ENCODE peak calls at places on chromosomes 7 and 10, in five cellular contexts. V is hippocampal formation, M is mucosa of descending colon, E is endothelial cell, C is HFFc6. B is an unnamed sample.
A peak's percentile ranks its signal among the peaks of the same experiment; 100 is the strongest.

GRCh38 chr7:159049266-159050025 is 95.2 kb downstream of the VIPR2 start:
- DNase-seq in M (no peak), C (no peak), E (no peak), V (no peak), B (no peak)

GRCh38 chr10:132834891-132835847 is 49.2 kb upstream of the NKX6-2 start:
- DNase-seq in E (no peak), C (no peak), M (no peak), V (no peak), B (no peak)

GRCh38 chr10:1199345-1199673 is 143.1 kb downstream of the WDR37 start:
- DNase-seq in V (no peak), E (no peak), M (no peak), C (no peak), B (no peak)

GRCh38 chr7:108000875-108001758 is 1.8 kb downstream of the LAMB1 start:
- DNase-seq in E (peak; percentile 83), M (peak; percentile 77), C (peak; percentile 9), V (no peak), B (peak; percentile 78)

GRCh38 chr7:92837214-92837749 is 909 bp upstream of the CDK6 start:
- DNase-seq in C (peak; percentile 21), V (no peak), E (no peak), M (no peak), B (no peak)

GRCh38 chr10:132547421-132547861 is 9.9 kb downstream of the INPP5A start:
- DNase-seq in C (no peak), M (peak; percentile 26), E (no peak), V (no peak), B (no peak)

GRCh38 chr7:131363719-131364118 is 36.0 kb downstream of the MKLN1 start:
- DNase-seq in E (no peak), C (no peak), V (no peak), M (no peak), B (no peak)

GRCh38 chr10:70621497-70622078 is 19.0 kb upstream of the PRF1 start:
- DNase-seq in M (no peak), E (no peak), C (no peak), V (no peak), B (no peak)

GRCh38 chr10:3877092-3878000 is 92.3 kb upstream of the KLF6 start:
- DNase-seq in M (no peak), C (no peak), V (no peak), E (no peak), B (no peak)

GRCh38 chr7:48042216-48042615 is 6.9 kb downstream of the C7orf57 start:
- DNase-seq in C (peak; percentile 27), M (no peak), E (no peak), V (no peak), B (no peak)

GRCh38 chr7:128728608-128729007 is 10.6 kb upstream of the CALU start:
- DNase-seq in C (peak; percentile 54), E (no peak), M (no peak), V (no peak), B (no peak)

GRCh38 chr10:88194041-88194887 is 330.8 kb downstream of the PTEN start:
- DNase-seq in V (no peak), M (no peak), E (no peak), C (peak; percentile 76), B (no peak)

GRCh38 chr10:28815681-28816080 is 138.4 kb downstream of the BAMBI start:
- DNase-seq in V (no peak), M (no peak), E (no peak), C (no peak), B (no peak)

GRCh38 chr10:117431160-117431559 is 55.9 kb upstream of the PDZD8 start:
- DNase-seq in C (peak; percentile 54), M (no peak), E (no peak), V (no peak), B (no peak)

GRCh38 chr7:151837285-151838042 is 39.5 kb downstream of the PRKAG2 start:
- DNase-seq in M (peak; percentile 28), V (no peak), C (no peak), E (no peak), B (no peak)

GRCh38 chr10:8438603-8439002 is 384.1 kb downstream of the GATA3 start:
- DNase-seq in V (no peak), C (no peak), E (no peak), M (no peak), B (no peak)

GRCh38 chr10:74766501-74766900 is 59.9 kb upstream of the KAT6B start:
- DNase-seq in M (no peak), E (no peak), V (no peak), C (no peak), B (no peak)

GRCh38 chr7:1697499-1698125 is 27.5 kb downstream of the ELFN1 start:
- DNase-seq in E (no peak), V (no peak), C (no peak), M (no peak), B (no peak)

GRCh38 chr7:1664711-1665591 is 5.1 kb upstream of the ELFN1 start:
- DNase-seq in C (peak; percentile 15), E (peak; percentile 92), M (peak; percentile 68), V (peak; percentile 42), B (peak; percentile 81)

GRCh38 chr7:519429-519973 is at the start of gene PDGFA:
- DNase-seq in V (no peak), E (no peak), C (peak; percentile 16), M (peak; percentile 70), B (no peak)

GRCh38 chr7:23214423-23214822 is 32.2 kb upstream of the GPNMB start:
- DNase-seq in E (no peak), V (no peak), C (no peak), M (no peak), B (no peak)

GRCh38 chr10:6202098-6202683 is 541 bp upstream of the PFKFB3 start:
- DNase-seq in M (no peak), E (peak; percentile 18), V (no peak), C (no peak), B (no peak)

GRCh38 chr7:112097524-112097923 is 108.7 kb downstream of the DOCK4 start:
- DNase-seq in E (no peak), V (no peak), C (no peak), M (no peak), B (no peak)

GRCh38 chr10:132846631-132847415 is 60.9 kb upstream of the NKX6-2 start:
- DNase-seq in V (no peak), C (no peak), M (no peak), E (no peak), B (no peak)

GRCh38 chr7:17559388-17559787 is 260.9 kb downstream of the AHR start:
- DNase-seq in V (no peak), C (peak; percentile 52), M (no peak), E (no peak), B (no peak)

GRCh38 chr7:137990251-137990901 is 11.5 kb downstream of the CREB3L2 start:
- DNase-seq in C (peak; percentile 96), E (no peak), M (no peak), V (no peak), B (no peak)

GRCh38 chr7:43618073-43618472 is 35.2 kb downstream of the STK17A start:
- DNase-seq in V (no peak), C (no peak), E (no peak), M (no peak), B (no peak)

GRCh38 chr7:93958651-93959050 is 37.1 kb downstream of the GNG11 start:
- DNase-seq in E (no peak), C (no peak), V (no peak), M (no peak), B (no peak)

GRCh38 chr10:131186547-131187253 is 124.8 kb downstream of the TCERG1L start:
- DNase-seq in V (no peak), C (no peak), E (no peak), M (no peak), B (no peak)

GRCh38 chr7:93055543-93056107 is 62.2 kb downstream of the SAMD9 start:
- DNase-seq in E (no peak), V (no peak), M (no peak), C (peak; percentile 40), B (no peak)

B was measured in BE2C.